ENCODE peak calls at places on chromosomes 2 and 18, in eight cellular contexts. One of them, this sample, is unnamed.

GRCh38 chr2:27171351-27171848 is 22.6 kb downstream of the TCF23 start:
- DNase-seq in GM13977: no peak
- DNase-seq in WTC11: no peak
- DNase-seq in HFF-Myc: no peak
- DNase-seq in kidney: no peak
- DNase-seq in cardiac fibroblast: no peak
- DNase-seq in uterus: no peak
- DNase-seq in BE2C: no peak
- DNase-seq in this sample: no peak

GRCh38 chr2:126952216-126952615 is 53.5 kb downstream of the TEX51 start:
- DNase-seq in uterus: no peak
- DNase-seq in cardiac fibroblast: no peak
- DNase-seq in BE2C: no peak
- DNase-seq in kidney: no peak
- DNase-seq in WTC11: no peak
- DNase-seq in GM13977: no peak
- DNase-seq in HFF-Myc: no peak
- DNase-seq in this sample: no peak

GRCh38 chr2:109647636-109648035 is 33.5 kb downstream of the SOWAHC start:
- DNase-seq in GM13977: no peak
- DNase-seq in WTC11: no peak
- DNase-seq in cardiac fibroblast: peak; percentile 34
- DNase-seq in HFF-Myc: no peak
- DNase-seq in kidney: no peak
- DNase-seq in uterus: no peak
- DNase-seq in BE2C: no peak
- DNase-seq in this sample: no peak

GRCh38 chr2:182924311-182924710 is 57.9 kb upstream of the FRZB start:
- DNase-seq in BE2C: no peak
- DNase-seq in kidney: no peak
- DNase-seq in GM13977: no peak
- DNase-seq in HFF-Myc: no peak
- DNase-seq in WTC11: no peak
- DNase-seq in uterus: no peak
- DNase-seq in cardiac fibroblast: peak; percentile 75
- DNase-seq in this sample: no peak

GRCh38 chr2:67159929-67160328 is 237.2 kb upstream of the ETAA1 start:
- DNase-seq in GM13977: no peak
- DNase-seq in kidney: no peak
- DNase-seq in BE2C: peak; percentile 5
- DNase-seq in HFF-Myc: peak; percentile 16
- DNase-seq in uterus: peak; percentile 21
- DNase-seq in cardiac fibroblast: no peak
- DNase-seq in WTC11: no peak
- DNase-seq in this sample: peak; percentile 21

GRCh38 chr2:62577994-62578836 is 72.2 kb upstream of the TMEM17 start:
- DNase-seq in uterus: no peak
- DNase-seq in kidney: no peak
- DNase-seq in GM13977: no peak
- DNase-seq in BE2C: no peak
- DNase-seq in WTC11: no peak
- DNase-seq in cardiac fibroblast: peak; percentile 70
- DNase-seq in HFF-Myc: peak; percentile 66
- DNase-seq in this sample: peak; percentile 50

GRCh38 chr2:119650206-119650605 is 28.8 kb upstream of the TMEM177 start:
- DNase-seq in kidney: no peak
- DNase-seq in uterus: no peak
- DNase-seq in GM13977: no peak
- DNase-seq in BE2C: no peak
- DNase-seq in WTC11: no peak
- DNase-seq in cardiac fibroblast: peak; percentile 35
- DNase-seq in HFF-Myc: no peak
- DNase-seq in this sample: no peak

GRCh38 chr2:237482485-237482884 is 4.6 kb upstream of the MLPH start:
- DNase-seq in uterus: peak; percentile 81
- DNase-seq in kidney: peak; percentile 88
- DNase-seq in cardiac fibroblast: peak; percentile 68
- DNase-seq in HFF-Myc: no peak
- DNase-seq in GM13977: no peak
- DNase-seq in BE2C: peak; percentile 58
- DNase-seq in WTC11: no peak
- DNase-seq in this sample: no peak

GRCh38 chr2:149972039-149972438 is 384.5 kb upstream of the MMADHC start:
- DNase-seq in cardiac fibroblast: peak; percentile 40
- DNase-seq in kidney: no peak
- DNase-seq in BE2C: no peak
- DNase-seq in HFF-Myc: peak; percentile 17
- DNase-seq in uterus: no peak
- DNase-seq in WTC11: no peak
- DNase-seq in GM13977: no peak
- DNase-seq in this sample: no peak

GRCh38 chr2:67399831-67400489 is 2.8 kb downstream of the ETAA1 start:
- DNase-seq in kidney: no peak
- DNase-seq in GM13977: no peak
- DNase-seq in HFF-Myc: no peak
- DNase-seq in WTC11: no peak
- DNase-seq in BE2C: no peak
- DNase-seq in uterus: no peak
- DNase-seq in cardiac fibroblast: peak; percentile 58
- DNase-seq in this sample: no peak

GRCh38 chr2:127640082-127641072 is 5.6 kb upstream of the GPR17 start:
- DNase-seq in kidney: no peak
- DNase-seq in WTC11: peak; percentile 68
- DNase-seq in GM13977: peak; percentile 82
- DNase-seq in uterus: no peak
- DNase-seq in cardiac fibroblast: no peak
- DNase-seq in BE2C: peak; percentile 71
- DNase-seq in HFF-Myc: no peak
- DNase-seq in this sample: no peak

GRCh38 chr2:65070172-65070830 is 14.1 kb downstream of the CEP68 start:
- DNase-seq in HFF-Myc: peak; percentile 51
- DNase-seq in WTC11: no peak
- DNase-seq in uterus: no peak
- DNase-seq in BE2C: no peak
- DNase-seq in cardiac fibroblast: peak; percentile 45
- DNase-seq in kidney: no peak
- DNase-seq in GM13977: no peak
- DNase-seq in this sample: no peak

GRCh38 chr2:103284750-103285149 is 522.9 kb downstream of the TMEM182 start:
- DNase-seq in WTC11: no peak
- DNase-seq in uterus: no peak
- DNase-seq in cardiac fibroblast: no peak
- DNase-seq in kidney: no peak
- DNase-seq in HFF-Myc: no peak
- DNase-seq in GM13977: no peak
- DNase-seq in BE2C: no peak
- DNase-seq in this sample: no peak

GRCh38 chr2:128306081-128306930 is 12.4 kb downstream of the HS6ST1 start:
- DNase-seq in GM13977: no peak
- DNase-seq in kidney: peak; percentile 85
- DNase-seq in cardiac fibroblast: peak; percentile 88
- DNase-seq in HFF-Myc: peak; percentile 56
- DNase-seq in WTC11: no peak
- DNase-seq in BE2C: no peak
- DNase-seq in uterus: peak; percentile 80
- DNase-seq in this sample: peak; percentile 99

GRCh38 chr18:56315363-56315762 is 323.0 kb downstream of the TXNL1 start:
- DNase-seq in cardiac fibroblast: peak; percentile 23
- DNase-seq in uterus: no peak
- DNase-seq in kidney: no peak
- DNase-seq in WTC11: no peak
- DNase-seq in BE2C: no peak
- DNase-seq in GM13977: no peak
- DNase-seq in HFF-Myc: no peak
- DNase-seq in this sample: no peak

GRCh38 chr18:56309104-56309503 is 329.3 kb downstream of the TXNL1 start:
- DNase-seq in cardiac fibroblast: no peak
- DNase-seq in HFF-Myc: no peak
- DNase-seq in BE2C: no peak
- DNase-seq in kidney: no peak
- DNase-seq in GM13977: no peak
- DNase-seq in WTC11: no peak
- DNase-seq in uterus: no peak
- DNase-seq in this sample: no peak

GRCh38 chr18:56312554-56312953 is 325.8 kb downstream of the TXNL1 start:
- DNase-seq in cardiac fibroblast: no peak
- DNase-seq in WTC11: no peak
- DNase-seq in GM13977: no peak
- DNase-seq in uterus: no peak
- DNase-seq in kidney: no peak
- DNase-seq in BE2C: no peak
- DNase-seq in HFF-Myc: no peak
- DNase-seq in this sample: no peak

GRCh38 chr18:56316727-56317126 is 321.7 kb downstream of the TXNL1 start:
- DNase-seq in kidney: no peak
- DNase-seq in BE2C: no peak
- DNase-seq in uterus: no peak
- DNase-seq in GM13977: no peak
- DNase-seq in HFF-Myc: no peak
- DNase-seq in cardiac fibroblast: no peak
- DNase-seq in WTC11: no peak
- DNase-seq in this sample: no peak

GRCh38 chr18:56314396-56314795 is 324.0 kb downstream of the TXNL1 start:
- DNase-seq in WTC11: no peak
- DNase-seq in kidney: no peak
- DNase-seq in HFF-Myc: no peak
- DNase-seq in BE2C: peak; percentile 27
- DNase-seq in cardiac fibroblast: no peak
- DNase-seq in uterus: no peak
- DNase-seq in GM13977: no peak
- DNase-seq in this sample: no peak
- TF ChIP-seq CTCF in WTC11: no peak
- TF ChIP-seq CTCF in kidney: no peak
- TF ChIP-seq CTCF in HFF-Myc: peak; percentile 19
- TF ChIP-seq CTCF in BE2C: peak; percentile 46
- TF ChIP-seq CTCF in cardiac fibroblast: no peak
- TF ChIP-seq CTCF in uterus: no peak
- TF ChIP-seq CTCF in GM13977: no peak
- TF ChIP-seq CTCF in this sample: peak; percentile 8

GRCh38 chr2:42976400-42976799 is 184.0 kb upstream of the HAAO start:
- DNase-seq in kidney: no peak
- DNase-seq in BE2C: no peak
- DNase-seq in uterus: peak; percentile 13
- DNase-seq in HFF-Myc: no peak
- DNase-seq in cardiac fibroblast: no peak
- DNase-seq in GM13977: no peak
- DNase-seq in WTC11: no peak
- DNase-seq in this sample: no peak

GRCh38 chr2:42974303-42974696 is 181.9 kb upstream of the HAAO start:
- DNase-seq in BE2C: no peak
- DNase-seq in uterus: peak; percentile 20
- DNase-seq in WTC11: no peak
- DNase-seq in cardiac fibroblast: peak; percentile 61
- DNase-seq in HFF-Myc: no peak
- DNase-seq in GM13977: no peak
- DNase-seq in kidney: no peak
- DNase-seq in this sample: no peak

GRCh38 chr2:42974697-42975357 is 182.4 kb upstream of the HAAO start:
- DNase-seq in WTC11: peak; percentile 89
- DNase-seq in GM13977: peak; percentile 53
- DNase-seq in kidney: peak; percentile 90
- DNase-seq in BE2C: peak; percentile 87
- DNase-seq in cardiac fibroblast: peak; percentile 82
- DNase-seq in HFF-Myc: no peak
- DNase-seq in uterus: peak; percentile 81
- DNase-seq in this sample: no peak

GRCh38 chr2:42973771-42974170 is 181.4 kb upstream of the HAAO start:
- DNase-seq in GM13977: no peak
- DNase-seq in WTC11: no peak
- DNase-seq in uterus: peak; percentile 11
- DNase-seq in kidney: no peak
- DNase-seq in cardiac fibroblast: peak; percentile 41
- DNase-seq in BE2C: no peak
- DNase-seq in HFF-Myc: no peak
- DNase-seq in this sample: no peak

DNA sequence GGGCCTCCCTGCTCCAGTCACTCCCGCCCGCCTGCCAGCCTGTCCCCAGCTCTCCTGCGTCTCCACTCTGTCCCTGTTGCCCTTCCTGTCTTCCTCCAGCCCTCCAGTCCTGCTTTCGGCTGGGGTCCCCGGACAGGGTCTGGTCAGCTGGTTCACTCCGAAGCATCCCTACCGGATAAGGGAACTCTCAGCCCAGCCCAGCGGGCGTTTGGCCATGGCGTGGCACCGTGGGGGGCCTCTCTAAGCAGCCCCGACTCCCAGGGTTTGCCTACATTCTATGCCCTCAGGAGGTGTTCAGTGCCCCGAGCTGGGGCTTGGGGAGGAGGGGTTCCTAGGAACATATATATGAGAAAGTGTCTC is 183.0 kb upstream of the HAAO start:
- DNase-seq in BE2C: no peak
- DNase-seq in uterus: peak; percentile 39
- DNase-seq in GM13977: no peak
- DNase-seq in cardiac fibroblast: no peak
- DNase-seq in WTC11: no peak
- DNase-seq in HFF-Myc: no peak
- DNase-seq in kidney: no peak
- DNase-seq in this sample: no peak
- TF ChIP-seq CTCF in BE2C: no peak
- TF ChIP-seq CTCF in uterus: no peak
- TF ChIP-seq CTCF in GM13977: no peak
- TF ChIP-seq CTCF in cardiac fibroblast: no peak
- TF ChIP-seq CTCF in WTC11: no peak
- TF ChIP-seq CTCF in HFF-Myc: no peak
- TF ChIP-seq CTCF in kidney: no peak
- TF ChIP-seq CTCF in this sample: no peak

GRCh38 chr2:54279385-54279784 is 23.4 kb upstream of the TSPYL6 start:
- DNase-seq in BE2C: no peak
- DNase-seq in kidney: no peak
- DNase-seq in WTC11: no peak
- DNase-seq in uterus: no peak
- DNase-seq in GM13977: no peak
- DNase-seq in cardiac fibroblast: no peak
- DNase-seq in HFF-Myc: no peak
- DNase-seq in this sample: no peak
- TF ChIP-seq CTCF in BE2C: peak; percentile 27
- TF ChIP-seq CTCF in kidney: no peak
- TF ChIP-seq CTCF in WTC11: peak; percentile 30
- TF ChIP-seq CTCF in uterus: no peak
- TF ChIP-seq CTCF in GM13977: no peak
- TF ChIP-seq CTCF in cardiac fibroblast: peak; percentile 34
- TF ChIP-seq CTCF in HFF-Myc: peak; percentile 35
- TF ChIP-seq CTCF in this sample: peak; percentile 49

DNA sequence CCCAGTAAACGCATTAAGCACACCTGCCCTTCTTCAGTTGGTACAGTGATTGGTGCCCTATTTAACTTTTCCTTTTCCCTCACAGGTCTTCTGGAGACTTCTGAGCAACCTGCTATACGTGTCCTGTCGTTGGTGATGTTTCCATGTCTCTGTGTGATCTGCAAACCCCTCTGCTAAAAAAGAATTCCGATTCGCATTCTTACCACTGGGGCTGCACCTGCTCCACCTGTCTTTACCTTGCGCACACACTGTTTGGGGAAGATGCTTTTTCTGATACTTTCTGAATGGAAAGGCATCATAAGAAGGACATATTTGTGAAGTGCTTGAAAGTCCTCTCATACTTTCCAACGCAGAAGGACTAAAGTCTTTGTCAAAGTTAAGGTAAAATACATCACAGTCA is 323.9 kb upstream of the SOX11 start:
- DNase-seq in kidney: no peak
- DNase-seq in HFF-Myc: no peak
- DNase-seq in WTC11: no peak
- DNase-seq in cardiac fibroblast: no peak
- DNase-seq in GM13977: no peak
- DNase-seq in BE2C: no peak
- DNase-seq in uterus: no peak
- DNase-seq in this sample: no peak
- TF ChIP-seq CTCF in kidney: no peak
- TF ChIP-seq CTCF in HFF-Myc: no peak
- TF ChIP-seq CTCF in WTC11: no peak
- TF ChIP-seq CTCF in cardiac fibroblast: no peak
- TF ChIP-seq CTCF in GM13977: no peak
- TF ChIP-seq CTCF in BE2C: no peak
- TF ChIP-seq CTCF in uterus: no peak
- TF ChIP-seq CTCF in this sample: no peak

This sample was measured in AG04450.